ENCODE peak calls at places on chromosomes 16 and 17, in ten cellular contexts. B, U, H, G, K, F, M, X, D and R are unnamed samples.

GRCh38 chr17:13244511-13244910 is 226.7 kb upstream of the ELAC2 start:
- DNase-seq in B (no peak), U (no peak), H (no peak), G (no peak), K (no peak), F (no peak), M (no peak), X (no peak), D (no peak), R (no peak)

GRCh38 chr16:5044011-5044540 is 10.3 kb upstream of the NAGPA start:
- DNase-seq in B (no peak), U (no peak), H (no peak), G (no peak), K (peak; percentile 13), F (no peak), M (no peak), X (no peak), D (no peak), R (no peak)

GRCh38 chr16:49799172-49799571 is 56.7 kb downstream of the ZNF423 start:
- DNase-seq in B (no peak), U (no peak), H (no peak), G (no peak), K (no peak), F (peak; percentile 76), M (no peak), X (no peak), D (no peak), R (no peak)

GRCh38 chr16:3637371-3637923 is 17.0 kb upstream of the DNASE1 start:
- DNase-seq in B (no peak), U (peak; percentile 36), H (no peak), G (no peak), K (no peak), F (no peak), M (no peak), X (no peak), D (no peak), R (peak; percentile 62)

GRCh38 chr17:55334881-55335523 is 70.2 kb downstream of the HLF start:
- DNase-seq in B (no peak), U (no peak), H (no peak), G (no peak), K (no peak), F (no peak), M (no peak), X (no peak), D (no peak), R (no peak)

GRCh38 chr17:8377422-8377821 is 918 bp upstream of the KRABD2 start:
- DNase-seq in B (no peak), U (no peak), H (no peak), G (no peak), K (no peak), F (no peak), M (no peak), X (no peak), D (no peak), R (no peak)

GRCh38 chr16:17544785-17545184 is 74.0 kb upstream of the XYLT1 start:
- DNase-seq in B (no peak), U (no peak), H (no peak), G (no peak), K (no peak), F (peak; percentile 33), M (no peak), X (no peak), D (peak; percentile 10), R (no peak)

GRCh38 chr17:32625971-32626370 is 139.2 kb downstream of the CDK5R1 start:
- DNase-seq in B (no peak), U (no peak), H (peak; percentile 72), G (no peak), K (no peak), F (peak; percentile 13), M (no peak), X (no peak), D (no peak), R (no peak)

GRCh38 chr16:17357302-17358062 is 113.3 kb downstream of the XYLT1 start:
- DNase-seq in B (no peak), U (no peak), H (no peak), G (no peak), K (no peak), F (no peak), M (no peak), X (no peak), D (no peak), R (no peak)

GRCh38 chr17:57462007-57462579 is 205.8 kb downstream of the MSI2 start:
- DNase-seq in B (no peak), U (no peak), H (no peak), G (no peak), K (peak; percentile 38), F (no peak), M (no peak), X (no peak), D (no peak), R (no peak)

GRCh38 chr16:70725024-70725911 is 39.4 kb upstream of the MTSS2 start:
- DNase-seq in B (no peak), U (no peak), H (no peak), G (no peak), K (peak; percentile 89), F (no peak), M (peak; percentile 80), X (no peak), D (no peak), R (no peak)

GRCh38 chr16:74574146-74574545 is 32.8 kb downstream of the GLG1 start:
- DNase-seq in B (no peak), U (no peak), H (no peak), G (no peak), K (no peak), F (no peak), M (no peak), X (no peak), D (no peak), R (no peak)

GRCh38 chr16:11407047-11407982 is 62.1 kb downstream of the RMI2 start:
- DNase-seq in B (peak; percentile 46), U (peak; percentile 54), H (peak; percentile 57), G (peak; percentile 84), K (no peak), F (peak; percentile 84), M (peak; percentile 69), X (peak; percentile 50), D (peak; percentile 46), R (peak; percentile 94)

GRCh38 chr16:87328846-87329245 is 11.7 kb upstream of the C16orf95 start:
- DNase-seq in B (no peak), U (no peak), H (no peak), G (no peak), K (peak; percentile 35), F (no peak), M (peak; percentile 36), X (no peak), D (no peak), R (no peak)

GRCh38 chr16:2042171-2042570 is 5.5 kb downstream of the NTHL1 start:
- DNase-seq in B (no peak), U (no peak), H (no peak), G (no peak), K (peak; percentile 87), F (no peak), M (peak; percentile 85), X (no peak), D (no peak), R (peak; percentile 80)

GRCh38 chr17:78903101-78903779 is at the start of gene CEP295NL:
- DNase-seq in B (no peak), U (no peak), H (no peak), G (peak; percentile 66), K (no peak), F (peak; percentile 79), M (peak; percentile 50), X (no peak), D (no peak), R (peak; percentile 31)

GRCh38 chr17:80083136-80083661 is 18.2 kb upstream of the GAA start:
- DNase-seq in B (no peak), U (no peak), H (no peak), G (no peak), K (no peak), F (no peak), M (peak; percentile 54), X (no peak), D (no peak), R (no peak)

GRCh38 chr16:7313170-7313569 is 19.5 kb upstream of the RBFOX1 start:
- DNase-seq in B (no peak), U (peak; percentile 1), H (no peak), G (no peak), K (no peak), F (peak; percentile 59), M (no peak), X (no peak), D (no peak), R (peak; percentile 3)

GRCh38 chr17:21394265-21394664 is 18.1 kb downstream of the KCNJ12 start:
- DNase-seq in B (no peak), U (peak; percentile 5), H (no peak), G (peak; percentile 56), K (no peak), F (no peak), M (no peak), X (no peak), D (no peak), R (no peak)

GRCh38 chr17:63441654-63442053 is 4.5 kb downstream of the CYB561 start:
- DNase-seq in B (no peak), U (no peak), H (no peak), G (no peak), K (no peak), F (no peak), M (peak; percentile 36), X (no peak), D (no peak), R (no peak)

GRCh38 chr17:44097110-44097810 is 26.2 kb downstream of the HDAC5 start:
- DNase-seq in B (no peak), U (no peak), H (no peak), G (no peak), K (peak; percentile 95), F (peak; percentile 80), M (peak; percentile 76), X (no peak), D (no peak), R (no peak)

GRCh38 chr17:78343433-78344201 is 16.3 kb downstream of the SOCS3 start:
- DNase-seq in B (peak; percentile 47), U (no peak), H (no peak), G (no peak), K (no peak), F (no peak), M (peak; percentile 64), X (peak; percentile 56), D (no peak), R (peak; percentile 45)

GRCh38 chr17:1076982-1077302 is 80.0 kb downstream of the TIMM22 start:
- DNase-seq in B (no peak), U (no peak), H (no peak), G (no peak), K (no peak), F (no peak), M (no peak), X (no peak), D (no peak), R (no peak)